ENCODE peak calls at places on chromosomes 7 and 10, in five cellular contexts. N is HL-60, W is Calu3, V is dorsolateral prefrontal cortex, M is psoas muscle. J is an unnamed sample.

GRCh38 chr7:120273476-120273975 is 551 bp downstream of the KCND2 start:
- DNase-seq in N (peak; percentile 5), W (peak; percentile 50), V (peak; percentile 63), M (peak; percentile 40), J (peak; percentile 38)

GRCh38 chr10:90530526-90530925 is 327.3 kb downstream of the HTR7 start:
- DNase-seq in N (no peak), W (no peak), V (no peak), M (no peak), J (no peak)

GRCh38 chr10:89946106-89946505 is 244.7 kb downstream of the KIF20B start:
- DNase-seq in N (no peak), W (no peak), V (no peak), M (no peak), J (no peak)

GRCh38 chr7:137476937-137477336 is 133.4 kb upstream of the PTN start:
- DNase-seq in N (no peak), W (no peak), V (no peak), M (no peak), J (no peak)

GRCh38 chr7:65798111-65799075 is 74.5 kb upstream of the VKORC1L1 start:
- DNase-seq in N (no peak), W (no peak), V (no peak), M (no peak), J (no peak)

GRCh38 chr7:115271332-115272235 is 349.7 kb downstream of the MDFIC start:
- DNase-seq in N (no peak), W (no peak), V (no peak), M (no peak), J (no peak)

GRCh38 chr7:29488203-29488970 is 75.2 kb upstream of the PRR15 start:
- DNase-seq in N (no peak), W (no peak), V (no peak), M (no peak), J (no peak)

GRCh38 chr10:122276611-122277205 is 5.6 kb downstream of the BTBD16 start:
- DNase-seq in N (no peak), W (no peak), V (no peak), M (no peak), J (no peak)

GRCh38 chr10:76301950-76302349 is 870.5 kb downstream of the LRMDA start:
- DNase-seq in N (no peak), W (no peak), V (no peak), M (no peak), J (no peak)

GRCh38 chr7:76310102-76310957 is 7.9 kb downstream of the HSPB1 start:
- DNase-seq in N (no peak), W (peak; percentile 21), V (peak; percentile 48), M (no peak), J (no peak)

GRCh38 chr7:142470336-142470830 is 212.5 kb upstream of the PRSS58 start:
- DNase-seq in N (peak; percentile 51), W (no peak), V (no peak), M (no peak), J (no peak)

GRCh38 chr7:157513682-157514081 is 176.9 kb downstream of the DNAJB6 start:
- DNase-seq in N (no peak), W (no peak), V (no peak), M (no peak), J (no peak)

GRCh38 chr10:124827474-124827873 is 25.9 kb downstream of the ABRAXAS2 start:
- DNase-seq in N (no peak), W (peak; percentile 4), V (no peak), M (no peak), J (no peak)

GRCh38 chr10:78865931-78866717 is 202.6 kb upstream of the ZMIZ1 start:
- DNase-seq in N (no peak), W (no peak), V (no peak), M (no peak), J (no peak)

GRCh38 chr7:1872191-1873069 is 202.4 kb downstream of the ELFN1 start:
- DNase-seq in N (no peak), W (no peak), V (no peak), M (no peak), J (no peak)

GRCh38 chr7:1874522-1875389 is 204.7 kb downstream of the ELFN1 start:
- DNase-seq in N (no peak), W (no peak), V (no peak), M (no peak), J (no peak)

GRCh38 chr7:1873857-1874521 is 203.9 kb downstream of the ELFN1 start:
- DNase-seq in N (no peak), W (no peak), V (no peak), M (no peak), J (no peak)

GRCh38 chr7:1873070-1873405 is 203.0 kb downstream of the ELFN1 start:
- DNase-seq in N (no peak), W (no peak), V (no peak), M (no peak), J (no peak)

DNA sequence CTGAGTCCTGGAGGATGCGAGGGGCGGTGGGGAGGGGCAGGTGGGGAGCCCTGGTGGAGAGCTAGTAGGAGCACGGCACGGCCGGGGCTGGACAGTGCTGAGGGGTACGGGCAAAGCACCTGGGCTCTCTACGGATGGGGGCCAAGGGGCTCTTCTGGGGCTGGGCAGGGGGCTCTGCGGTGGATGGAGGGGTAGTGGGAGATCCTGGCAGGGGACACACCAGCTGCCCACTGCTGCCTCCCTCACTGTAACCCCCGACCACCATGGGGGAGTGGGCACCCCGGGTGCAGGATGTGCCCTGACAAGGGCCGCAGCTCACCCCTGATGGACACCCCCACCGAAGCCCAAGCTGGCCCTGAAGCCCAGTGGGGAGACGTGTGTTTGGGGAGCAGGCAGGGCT is 203.3 kb downstream of the ELFN1 start:
- DNase-seq in N (no peak), W (no peak), V (no peak), M (no peak), J (no peak)
- TF ChIP-seq CTCF in N (no peak), W (no peak), V (no peak), M (no peak), J (no peak)

GRCh38 chr7:41733063-41733398 is 30.1 kb upstream of the INHBA start:
- DNase-seq in N (no peak), W (no peak), V (no peak), M (no peak), J (no peak)

GRCh38 chr7:41730668-41731067 is 27.8 kb upstream of the INHBA start:
- DNase-seq in N (no peak), W (no peak), V (no peak), M (no peak), J (no peak)

GRCh38 chr7:41731486-41732278 is 28.8 kb upstream of the INHBA start:
- DNase-seq in N (no peak), W (no peak), V (no peak), M (no peak), J (no peak)

GRCh38 chr7:41732279-41733062 is 29.6 kb upstream of the INHBA start:
- DNase-seq in N (peak; percentile 58), W (no peak), V (no peak), M (no peak), J (no peak)
- TF ChIP-seq CTCF in N (no peak), W (peak; percentile 57), V (peak; percentile 62), M (peak; percentile 28), J (no peak)

GRCh38 chr10:52879651-52880050 is 107.1 kb upstream of the MBL2 start:
- DNase-seq in N (no peak), W (no peak), V (no peak), M (no peak), J (no peak)

GRCh38 chr10:52879181-52879607 is 106.6 kb upstream of the MBL2 start:
- DNase-seq in N (no peak), W (no peak), V (no peak), M (no peak), J (no peak)

GRCh38 chr10:52889611-52890010 is 117.0 kb upstream of the MBL2 start:
- DNase-seq in N (no peak), W (no peak), V (no peak), M (no peak), J (no peak)

DNA sequence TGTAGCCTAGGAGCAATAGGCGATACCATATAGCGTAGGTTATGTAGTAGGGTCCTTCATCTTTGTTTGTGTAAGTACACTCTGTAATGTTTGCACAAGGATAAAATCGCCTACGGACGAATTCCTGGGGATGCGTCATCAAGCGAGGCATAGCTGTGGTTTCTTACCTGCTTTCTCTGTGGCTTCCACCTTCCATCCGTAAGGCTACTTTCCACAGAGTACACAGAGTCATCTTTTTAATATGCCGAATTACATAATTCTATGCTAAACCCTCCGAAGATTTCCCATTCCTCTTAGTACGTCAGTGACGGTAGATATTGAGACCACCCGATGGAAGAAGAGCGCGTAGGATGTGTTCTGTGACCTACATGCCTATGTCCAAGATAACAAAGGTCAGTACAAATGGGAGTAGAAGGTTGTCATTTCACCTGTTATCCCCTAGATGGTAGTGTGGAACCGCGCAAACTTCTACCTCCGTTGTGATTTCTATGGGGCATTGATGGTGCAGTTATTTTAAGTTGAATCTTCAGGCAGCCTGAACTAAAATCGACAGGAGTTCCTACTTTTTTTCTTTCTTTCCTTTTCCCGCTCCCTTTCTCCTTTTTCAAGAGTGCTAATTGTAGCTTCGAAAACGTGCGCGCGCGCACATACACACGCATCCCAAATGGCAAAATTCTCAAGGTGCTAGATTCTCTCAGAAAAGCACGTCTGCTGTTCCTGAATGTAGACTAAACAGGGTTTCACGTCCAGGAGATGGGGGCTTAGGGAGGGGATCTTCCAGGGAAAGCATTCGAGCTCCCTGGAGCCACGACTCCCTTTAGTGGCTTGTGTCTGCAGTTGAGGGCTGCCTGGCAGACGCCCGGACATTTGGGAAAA is 111.7 kb upstream of the MBL2 start:
- DNase-seq in N (peak; percentile 41), W (peak; percentile 82), V (no peak), M (no peak), J (peak; percentile 54)
- TF ChIP-seq CTCF in N (peak; percentile 51), W (peak; percentile 75), V (peak; percentile 75), M (peak; percentile 49), J (peak; percentile 70)

GRCh38 chr7:135334830-135335543 is 101.3 kb downstream of the STRA8 start:
- DNase-seq in N (no peak), W (no peak), V (no peak), M (no peak), J (no peak)

GRCh38 chr7:135338151-135338550 is 104.5 kb downstream of the STRA8 start:
- DNase-seq in N (no peak), W (no peak), V (no peak), M (no peak), J (no peak)

GRCh38 chr7:135337506-135337905 is 103.9 kb downstream of the STRA8 start:
- DNase-seq in N (no peak), W (no peak), V (no peak), M (no peak), J (no peak)

GRCh38 chr7:135333946-135334345 is 100.3 kb downstream of the STRA8 start:
- DNase-seq in N (no peak), W (no peak), V (no peak), M (no peak), J (no peak)

DNA sequence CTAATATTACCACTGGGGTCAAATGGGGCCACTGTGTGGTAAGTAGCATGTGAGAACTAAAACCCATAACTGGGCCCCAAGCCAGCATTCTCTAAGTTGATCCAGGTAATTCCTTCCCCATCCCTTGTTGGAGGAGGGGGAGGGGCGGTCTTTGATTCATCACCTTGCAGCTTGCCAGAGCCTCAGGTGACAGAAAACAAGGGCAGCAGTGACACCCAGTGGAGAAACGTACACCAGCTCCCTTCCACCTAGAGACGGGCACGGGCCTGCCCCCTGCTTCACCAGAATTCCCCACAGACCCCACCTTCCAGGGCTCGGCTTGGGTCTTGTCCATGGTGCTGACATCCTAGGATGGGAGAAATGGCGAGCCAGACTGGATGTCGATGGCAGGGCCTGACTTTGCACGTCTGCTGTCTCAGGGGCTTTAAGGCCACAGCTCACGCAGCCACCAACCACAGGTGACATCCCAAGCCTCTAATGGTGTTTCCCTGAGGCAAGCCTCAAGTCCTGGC is 102.0 kb downstream of the STRA8 start:
- DNase-seq in N (peak; percentile 26), W (peak; percentile 95), V (no peak), M (peak; percentile 27), J (peak; percentile 84)
- TF ChIP-seq CTCF in N (peak; percentile 12), W (peak; percentile 78), V (peak; percentile 49), M (peak; percentile 60), J (peak; percentile 22)